ENCODE peak calls at places on chromosomes 11 and 22, in four cellular contexts. G, V, U and F are unnamed samples.

GRCh38 chr11:36447947-36448346 is 62.1 kb downstream of the TRAF6 start:
- DNase-seq in G (no peak), V (no peak), U (no peak), F (no peak)

GRCh38 chr11:704189-704798 is 1.7 kb upstream of the EPS8L2 start:
- DNase-seq in G (no peak), V (no peak), U (no peak), F (no peak)

GRCh38 chr11:20125927-20126326 is 34.3 kb downstream of the DBX1 start:
- DNase-seq in G (no peak), V (no peak), U (no peak), F (no peak)

GRCh38 chr22:29478326-29479276 is 1.4 kb upstream of the NEFH start:
- DNase-seq in G (peak; percentile 57), V (no peak), U (peak; percentile 52), F (peak; percentile 71)

GRCh38 chr11:18721576-18722292 is 4.3 kb downstream of the IGSF22 start:
- DNase-seq in G (peak; percentile 76), V (no peak), U (peak; percentile 74), F (peak; percentile 86)

GRCh38 chr11:71076525-71077304 is 175.7 kb downstream of the SHANK2 start:
- DNase-seq in G (no peak), V (no peak), U (no peak), F (peak; percentile 21)

GRCh38 chr22:27990879-27991278 is 71.8 kb upstream of the PITPNB start:
- DNase-seq in G (peak; percentile 62), V (no peak), U (peak; percentile 72), F (peak; percentile 93)

GRCh38 chr11:12213920-12214319 is 103.5 kb downstream of the MICAL2 start:
- DNase-seq in G (no peak), V (no peak), U (no peak), F (no peak)

GRCh38 chr22:43343262-43343988 is at the start of gene SCUBE1:
- DNase-seq in G (peak; percentile 92), V (no peak), U (peak; percentile 95), F (peak; percentile 89)

GRCh38 chr22:37383342-37383741 is 43.9 kb downstream of the ELFN2 start:
- DNase-seq in G (no peak), V (no peak), U (no peak), F (no peak)

GRCh38 chr11:73240190-73240781 is 22.2 kb downstream of the P2RY2 start:
- DNase-seq in G (no peak), V (no peak), U (no peak), F (no peak)

GRCh38 chr11:118615282-118615979 is 8.0 kb downstream of the PHLDB1 start:
- DNase-seq in G (no peak), V (no peak), U (no peak), F (peak; percentile 97)

GRCh38 chr11:45042560-45042959 is 91.9 kb upstream of the TP53I11 start:
- DNase-seq in G (no peak), V (no peak), U (peak; percentile 54), F (no peak)

GRCh38 chr11:114358711-114359110 is 41.6 kb downstream of the C11orf71 start:
- DNase-seq in G (no peak), V (no peak), U (no peak), F (no peak)

GRCh38 chr11:92752122-92752521 is 217.3 kb upstream of the MTNR1B start:
- DNase-seq in G (no peak), V (no peak), U (no peak), F (no peak)

GRCh38 chr11:122697636-122698167 is 42.2 kb downstream of the UBASH3B start:
- DNase-seq in G (no peak), V (no peak), U (no peak), F (no peak)

GRCh38 chr22:43921361-43921760 is 2.2 kb upstream of the PNPLA3 start:
- DNase-seq in G (no peak), V (no peak), U (no peak), F (no peak)

GRCh38 chr11:13328276-13328675 is 50.7 kb downstream of the BMAL1 start:
- DNase-seq in G (no peak), V (no peak), U (peak; percentile 53), F (no peak)

GRCh38 chr11:131231317-131231716 is 139.1 kb upstream of the NTM start:
- DNase-seq in G (no peak), V (no peak), U (no peak), F (no peak)

DNA sequence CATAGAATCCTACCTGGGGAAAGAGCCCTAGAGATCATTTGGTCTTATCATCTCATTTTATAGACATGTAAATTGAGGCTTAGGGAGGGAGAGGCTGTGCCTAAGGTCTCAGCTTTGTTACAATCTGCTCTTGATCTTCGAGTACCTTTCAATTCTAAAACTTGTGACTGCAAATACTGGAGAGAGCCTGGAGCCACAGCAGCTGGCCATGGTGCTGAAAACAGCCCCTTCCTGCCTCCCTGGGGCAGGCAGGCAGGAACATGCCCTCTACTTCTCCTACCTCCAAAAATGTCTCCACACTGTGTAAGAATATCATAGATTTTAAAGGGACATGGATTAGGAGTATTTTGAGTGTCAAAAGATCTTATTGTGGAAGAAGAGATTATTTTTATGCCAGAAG is 52.2 kb downstream of the C22orf42 start:
- DNase-seq in G (no peak), V (no peak), U (no peak), F (peak; percentile 72)
- TF ChIP-seq REST in G (peak; percentile 80), V (peak; percentile 90), U (peak; percentile 95), F (peak; percentile 92)

DNA sequence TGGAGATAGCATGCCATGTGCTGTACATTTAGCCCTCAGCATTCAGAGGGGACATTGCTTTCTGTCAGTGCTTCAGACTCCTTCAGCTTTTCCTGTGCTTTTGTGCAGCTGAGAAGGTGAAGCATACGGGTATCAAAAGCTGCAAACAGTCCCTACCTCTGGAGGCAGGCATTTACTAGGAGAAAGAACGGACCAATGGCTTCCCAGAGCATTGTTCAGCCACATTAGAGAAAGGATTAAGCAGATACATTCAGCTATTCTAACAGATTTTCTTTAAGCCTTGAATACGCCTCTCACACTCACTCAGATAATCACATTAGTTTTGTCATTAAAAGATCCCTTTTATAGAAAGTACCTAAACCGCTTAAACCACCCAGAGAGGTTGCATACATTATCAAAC is 80.7 kb upstream of the FAM181B start:
- DNase-seq in G (no peak), V (no peak), U (no peak), F (peak; percentile 15)
- H3K4me2 ChIP-seq in G (no peak overlapping the region), V (no peak overlapping the region), U (no peak overlapping the region), F (peak overlapping the region; percentile 44)

GRCh38 chr11:38498721-38499120 is 1900.7 kb upstream of the RAG2 start:
- DNase-seq in G (no peak), V (no peak), U (no peak), F (no peak)

DNA sequence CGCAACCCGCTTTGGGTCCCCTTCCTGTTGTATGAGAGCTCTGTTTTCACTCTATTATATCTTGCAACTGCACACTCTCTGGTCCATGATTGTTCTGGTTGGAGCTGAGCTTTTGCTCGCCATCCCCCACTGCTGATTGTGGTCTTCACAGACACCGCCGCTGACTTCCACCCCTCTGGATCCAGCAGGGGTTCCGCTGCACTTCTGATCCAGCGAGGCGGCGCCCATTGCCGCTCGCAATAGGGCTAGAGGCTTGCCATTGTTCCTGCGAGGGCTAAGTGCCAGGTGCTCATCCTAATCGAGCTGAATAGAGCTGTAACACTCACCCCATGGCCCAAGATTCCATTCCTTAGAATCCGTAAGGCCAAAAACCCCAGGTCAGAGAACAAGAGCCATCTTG is 1905.8 kb upstream of the RAG2 start:
- DNase-seq in G (no peak), V (no peak), U (no peak), F (no peak)
- TF ChIP-seq CTCF in G (no peak), V (no peak), U (no peak), F (no peak)

GRCh38 chr11:119846374-119846773 is 117.4 kb upstream of the NECTIN1 start:
- DNase-seq in G (no peak), V (no peak), U (no peak), F (no peak)

GRCh38 chr11:119849872-119850271 is 120.9 kb upstream of the NECTIN1 start:
- DNase-seq in G (no peak), V (no peak), U (no peak), F (no peak)

GRCh38 chr11:119845756-119846155 is 116.8 kb upstream of the NECTIN1 start:
- DNase-seq in G (no peak), V (no peak), U (no peak), F (no peak)

GRCh38 chr11:119845305-119845704 is 116.3 kb upstream of the NECTIN1 start:
- DNase-seq in G (no peak), V (no peak), U (no peak), F (no peak)

GRCh38 chr11:119847836-119848235 is 118.8 kb upstream of the NECTIN1 start:
- DNase-seq in G (no peak), V (no peak), U (no peak), F (no peak)
- TF ChIP-seq REST in G (no peak), V (no peak), U (no peak), F (no peak)

GRCh38 chr22:31839986-31840385 is 86.2 kb downstream of the DEPDC5 start:
- DNase-seq in G (no peak), V (no peak), U (no peak), F (no peak)

GRCh38 chr22:31836010-31836409 is 82.2 kb downstream of the DEPDC5 start:
- DNase-seq in G (no peak), V (no peak), U (no peak), F (peak; percentile 22)

GRCh38 chr22:31841029-31841827 is 87.4 kb downstream of the DEPDC5 start:
- DNase-seq in G (no peak), V (no peak), U (no peak), F (no peak)

GRCh38 chr22:31840581-31840980 is 86.8 kb downstream of the DEPDC5 start:
- DNase-seq in G (no peak), V (no peak), U (no peak), F (no peak)

DNA sequence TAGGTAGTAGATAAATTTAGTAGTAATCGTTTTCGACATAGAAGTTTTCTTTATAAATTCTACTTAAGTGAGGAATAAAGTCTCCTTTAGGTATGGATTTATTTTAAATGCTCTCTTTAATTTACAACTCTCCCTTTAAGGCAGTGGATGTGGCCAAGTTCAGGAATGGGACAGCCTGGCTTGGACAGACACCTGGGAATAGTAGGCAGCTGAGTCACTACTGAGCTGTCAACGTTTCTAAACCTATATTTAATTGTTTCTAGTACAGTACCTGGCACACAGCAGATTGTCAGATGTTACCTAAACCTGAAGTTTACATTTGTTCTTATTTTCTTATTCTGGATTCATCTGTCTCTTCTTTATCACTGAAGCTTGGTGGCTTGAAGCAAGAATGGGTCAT is 85.1 kb downstream of the DEPDC5 start:
- DNase-seq in G (no peak), V (no peak), U (no peak), F (no peak)
- H3K4me2 ChIP-seq in G (no peak overlapping the region), V (no peak overlapping the region), U (no peak overlapping the region), F (no peak overlapping the region)

GRCh38 chr11:94762208-94762607 is 5.9 kb upstream of the AMOTL1 start:
- DNase-seq in G (no peak), V (no peak), U (no peak), F (peak; percentile 43)
- TF ChIP-seq CTCF in G (peak; percentile 66), V (peak; percentile 18), U (peak; percentile 49), F (peak; percentile 57)